ENCODE peak calls at places on chromosomes 12 and 14, in six cellular contexts. One of them, this sample, is unnamed.

GRCh38 chr14:61671086-61671485 is 24.2 kb upstream of the HIF1A start:
- DNase-seq in stomach: no peak
- DNase-seq in erythroblast: no peak
- DNase-seq in heart left ventricle: no peak
- DNase-seq in tibial nerve: no peak
- DNase-seq in A549: no peak
- DNase-seq in this sample: peak

GRCh38 chr14:100025111-100025510 is 40.1 kb upstream of the EVL start:
- DNase-seq in A549: peak
- DNase-seq in tibial nerve: no peak
- DNase-seq in stomach: peak
- DNase-seq in erythroblast: peak
- DNase-seq in heart left ventricle: no peak
- DNase-seq in this sample: peak

GRCh38 chr14:74555476-74556050 is 56.5 kb downstream of the LTBP2 start:
- DNase-seq in A549: no peak
- DNase-seq in stomach: no peak
- DNase-seq in heart left ventricle: no peak
- DNase-seq in erythroblast: no peak
- DNase-seq in tibial nerve: no peak
- DNase-seq in this sample: no peak

GRCh38 chr12:121579190-121579791 is 1.5 kb downstream of the KDM2B start:
- DNase-seq in A549: no peak
- DNase-seq in heart left ventricle: peak
- DNase-seq in stomach: peak
- DNase-seq in erythroblast: peak
- DNase-seq in tibial nerve: peak
- DNase-seq in this sample: no peak

GRCh38 chr14:103136388-103137271 is 13.4 kb downstream of the TNFAIP2 start:
- DNase-seq in erythroblast: peak
- DNase-seq in heart left ventricle: no peak
- DNase-seq in stomach: no peak
- DNase-seq in A549: peak
- DNase-seq in tibial nerve: no peak
- DNase-seq in this sample: no peak

GRCh38 chr12:113996026-113996425 is 29.9 kb upstream of the RBM19 start:
- DNase-seq in A549: no peak
- DNase-seq in tibial nerve: no peak
- DNase-seq in erythroblast: no peak
- DNase-seq in stomach: no peak
- DNase-seq in heart left ventricle: no peak
- DNase-seq in this sample: no peak

GRCh38 chr12:119594399-119594730 is 791 bp downstream of the TMEM233 start:
- DNase-seq in tibial nerve: no peak
- DNase-seq in stomach: no peak
- DNase-seq in A549: no peak
- DNase-seq in erythroblast: peak
- DNase-seq in heart left ventricle: no peak
- DNase-seq in this sample: no peak

GRCh38 chr12:49883065-49883464 is 20.6 kb downstream of the FAIM2 start:
- DNase-seq in tibial nerve: no peak
- DNase-seq in heart left ventricle: no peak
- DNase-seq in stomach: no peak
- DNase-seq in erythroblast: peak
- DNase-seq in A549: no peak
- DNase-seq in this sample: no peak

GRCh38 chr14:99125616-99126431 is 146.2 kb downstream of the BCL11B start:
- DNase-seq in A549: no peak
- DNase-seq in heart left ventricle: no peak
- DNase-seq in stomach: peak
- DNase-seq in tibial nerve: no peak
- DNase-seq in erythroblast: no peak
- DNase-seq in this sample: no peak

GRCh38 chr12:106684497-106684896 is 90.0 kb upstream of the RIC8B start:
- DNase-seq in stomach: no peak
- DNase-seq in erythroblast: no peak
- DNase-seq in A549: no peak
- DNase-seq in tibial nerve: no peak
- DNase-seq in heart left ventricle: no peak
- DNase-seq in this sample: no peak

GRCh38 chr14:21268612-21269251 is 510 bp downstream of the HNRNPC start:
- DNase-seq in heart left ventricle: peak
- DNase-seq in erythroblast: peak
- DNase-seq in tibial nerve: no peak
- DNase-seq in stomach: peak
- DNase-seq in A549: peak
- DNase-seq in this sample: peak

GRCh38 chr14:21267431-21267845 is 1.8 kb downstream of the HNRNPC start:
- DNase-seq in stomach: no peak
- DNase-seq in A549: no peak
- DNase-seq in heart left ventricle: no peak
- DNase-seq in erythroblast: peak
- DNase-seq in tibial nerve: no peak
- DNase-seq in this sample: peak

GRCh38 chr14:21264025-21264801 is 5.0 kb downstream of the HNRNPC start:
- DNase-seq in A549: no peak
- DNase-seq in stomach: no peak
- DNase-seq in heart left ventricle: no peak
- DNase-seq in tibial nerve: no peak
- DNase-seq in erythroblast: peak
- DNase-seq in this sample: peak

GRCh38 chr14:21267886-21268611 is 1.2 kb downstream of the HNRNPC start:
- DNase-seq in heart left ventricle: no peak
- DNase-seq in stomach: no peak
- DNase-seq in tibial nerve: no peak
- DNase-seq in A549: no peak
- DNase-seq in erythroblast: peak
- DNase-seq in this sample: peak

GRCh38 chr14:21269252-21270046 is at the start of gene HNRNPC:
- DNase-seq in A549: peak
- DNase-seq in stomach: peak
- DNase-seq in heart left ventricle: peak
- DNase-seq in erythroblast: peak
- DNase-seq in tibial nerve: peak
- DNase-seq in this sample: peak
- TF ChIP-seq POLR2A in A549: peak
- TF ChIP-seq POLR2A in stomach: no peak
- TF ChIP-seq POLR2A in heart left ventricle: peak
- TF ChIP-seq POLR2A in erythroblast: peak
- TF ChIP-seq POLR2A in tibial nerve: peak
- TF ChIP-seq POLR2A in this sample: peak

DNA sequence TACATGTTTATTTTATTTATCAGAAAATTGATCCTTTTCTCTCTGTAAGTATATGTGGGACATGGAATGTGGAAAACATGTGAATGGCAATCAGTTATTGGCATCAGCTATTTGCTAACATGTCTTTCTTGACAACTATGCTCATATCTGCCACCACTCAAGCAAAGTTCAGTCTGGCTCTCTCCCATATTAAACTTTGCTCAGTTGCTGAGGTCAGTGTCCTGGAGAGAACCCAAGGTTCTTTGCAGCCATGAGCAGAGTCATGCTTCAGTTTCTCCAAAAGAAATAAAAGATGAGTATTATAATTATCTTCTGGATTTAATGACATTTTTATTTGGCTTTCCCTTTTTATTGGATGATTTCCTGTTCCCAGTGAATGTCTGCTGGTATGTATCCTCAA is 42.6 kb downstream of the A2M start:
- DNase-seq in stomach: no peak
- DNase-seq in erythroblast: no peak
- DNase-seq in heart left ventricle: no peak
- DNase-seq in tibial nerve: no peak
- DNase-seq in A549: no peak
- DNase-seq in this sample: no peak
- TF ChIP-seq POLR2A in stomach: no peak
- TF ChIP-seq POLR2A in erythroblast: no peak
- TF ChIP-seq POLR2A in heart left ventricle: no peak
- TF ChIP-seq POLR2A in tibial nerve: no peak
- TF ChIP-seq POLR2A in A549: no peak
- TF ChIP-seq POLR2A in this sample: no peak

GRCh38 chr12:52023182-52023975 is 16.6 kb downstream of the TAMALIN start:
- DNase-seq in tibial nerve: peak
- DNase-seq in heart left ventricle: peak
- DNase-seq in A549: peak
- DNase-seq in stomach: peak
- DNase-seq in erythroblast: peak
- DNase-seq in this sample: peak
- TF ChIP-seq POLR2A in tibial nerve: peak
- TF ChIP-seq POLR2A in heart left ventricle: peak
- TF ChIP-seq POLR2A in A549: peak
- TF ChIP-seq POLR2A in stomach: no peak
- TF ChIP-seq POLR2A in erythroblast: no peak
- TF ChIP-seq POLR2A in this sample: peak

GRCh38 chr14:105433161-105433605 is 13.6 kb downstream of the MTA1 start:
- DNase-seq in stomach: no peak
- DNase-seq in tibial nerve: no peak
- DNase-seq in A549: no peak
- DNase-seq in heart left ventricle: no peak
- DNase-seq in erythroblast: no peak
- DNase-seq in this sample: no peak
- TF ChIP-seq POLR2A in stomach: no peak
- TF ChIP-seq POLR2A in tibial nerve: no peak
- TF ChIP-seq POLR2A in A549: no peak
- TF ChIP-seq POLR2A in heart left ventricle: no peak
- TF ChIP-seq POLR2A in erythroblast: no peak
- TF ChIP-seq POLR2A in this sample: no peak

DNA sequence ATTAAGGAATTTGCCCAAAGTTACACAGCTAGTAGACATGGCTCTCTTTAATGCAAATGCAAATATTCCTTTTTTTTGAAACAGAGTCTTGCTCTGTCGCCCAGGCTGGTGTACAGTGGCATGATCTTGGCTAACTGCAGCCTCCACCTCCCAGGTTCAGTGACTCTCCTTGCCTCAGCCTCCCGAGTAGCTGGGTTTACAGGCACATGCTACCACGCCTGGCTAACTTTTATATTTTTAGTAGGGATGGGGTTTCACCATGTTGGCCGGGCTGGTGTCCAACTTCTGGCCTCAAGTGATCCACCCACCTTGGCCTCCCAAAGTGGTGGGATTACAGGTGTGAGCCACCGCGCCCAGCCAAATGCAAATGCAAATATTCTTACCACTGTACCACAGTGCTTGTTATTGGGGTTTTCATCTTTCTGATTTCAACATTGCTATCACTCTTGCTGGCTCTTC is 24.5 kb upstream of the HIGD1C start:
- DNase-seq in A549: no peak
- DNase-seq in heart left ventricle: no peak
- DNase-seq in stomach: no peak
- DNase-seq in tibial nerve: no peak
- DNase-seq in erythroblast: no peak
- DNase-seq in this sample: no peak
- TF ChIP-seq POLR2A in A549: no peak
- TF ChIP-seq POLR2A in heart left ventricle: no peak
- TF ChIP-seq POLR2A in stomach: no peak
- TF ChIP-seq POLR2A in tibial nerve: no peak
- TF ChIP-seq POLR2A in erythroblast: no peak
- TF ChIP-seq POLR2A in this sample: no peak

GRCh38 chr12:39102474-39103209 is 197.3 kb upstream of the CPNE8 start:
- DNase-seq in erythroblast: no peak
- DNase-seq in tibial nerve: no peak
- DNase-seq in A549: no peak
- DNase-seq in stomach: no peak
- DNase-seq in heart left ventricle: no peak
- DNase-seq in this sample: no peak
- TF ChIP-seq POLR2A in erythroblast: no peak
- TF ChIP-seq POLR2A in tibial nerve: no peak
- TF ChIP-seq POLR2A in A549: no peak
- TF ChIP-seq POLR2A in stomach: no peak
- TF ChIP-seq POLR2A in heart left ventricle: no peak
- TF ChIP-seq POLR2A in this sample: no peak